ENCODE peak calls at places on chromosomes 12 and 14, in ten cellular contexts. X is body of pancreas, G is breast epithelium, B is A549, J is thyroid gland, H is HCT116, Q is transverse colon, N is tibial nerve, O is adrenal gland, M is IMR-90. Y is an unnamed sample.

GRCh38 chr14:58789106-58789505 is 151.3 kb downstream of the DACT1 start:
- DNase-seq in N (no peak), H (no peak), M (no peak), J (no peak), G (no peak), O (no peak), B (no peak), Q (no peak), X (no peak), Y (no peak)

GRCh38 chr12:95674631-95675030 is 115.9 kb downstream of the NTN4 start:
- DNase-seq in M (no peak), G (no peak), O (no peak), H (no peak), X (peak; percentile 44), J (no peak), Q (no peak), N (no peak), B (no peak), Y (no peak)

GRCh38 chr14:50714452-50715073 is 46.5 kb upstream of the SAV1 start:
- DNase-seq in Q (no peak), J (no peak), O (no peak), M (peak; percentile 38), N (no peak), H (peak; percentile 16), G (no peak), X (peak; percentile 17), B (peak; percentile 13), Y (no peak)

GRCh38 chr14:104350463-104351185 is 212.2 kb downstream of the KIF26A start:
- DNase-seq in H (no peak), O (no peak), N (peak; percentile 29), M (no peak), X (no peak), B (no peak), Q (no peak), G (no peak), J (peak; percentile 31), Y (no peak)

GRCh38 chr14:104285483-104285790 is 147.1 kb downstream of the KIF26A start:
- DNase-seq in B (no peak), J (no peak), H (no peak), N (no peak), Q (no peak), X (peak; percentile 2), M (no peak), G (no peak), O (no peak), Y (no peak)

GRCh38 chr14:66965831-66966230 is 223.4 kb upstream of the GARIN2 start:
- DNase-seq in X (no peak), B (no peak), N (no peak), Q (no peak), J (no peak), M (peak; percentile 43), H (no peak), O (no peak), G (no peak), Y (no peak)

GRCh38 chr14:34227834-34228662 is 234.0 kb downstream of the SPTSSA start:
- DNase-seq in M (peak; percentile 44), B (peak; percentile 49), G (peak; percentile 36), J (peak; percentile 67), Q (peak; percentile 66), O (peak; percentile 76), H (peak; percentile 37), N (peak; percentile 27), X (peak; percentile 71), Y (no peak)

GRCh38 chr12:106984588-106985137 is 2.3 kb downstream of the MTERF2 start:
- DNase-seq in M (no peak), X (no peak), B (no peak), N (no peak), H (no peak), Q (no peak), J (no peak), G (no peak), O (no peak), Y (no peak)

GRCh38 chr14:21026988-21027315 is 2.1 kb upstream of the NDRG2 start:
- DNase-seq in H (no peak), N (no peak), X (no peak), J (no peak), O (peak; percentile 72), Q (no peak), B (no peak), G (no peak), M (no peak), Y (no peak)
- TF ChIP-seq POLR2A in H (no peak), N (no peak), X (no peak), J (no peak), O (no peak), Q (no peak), B (no peak), G (no peak), M (no peak), Y (no peak)

DNA sequence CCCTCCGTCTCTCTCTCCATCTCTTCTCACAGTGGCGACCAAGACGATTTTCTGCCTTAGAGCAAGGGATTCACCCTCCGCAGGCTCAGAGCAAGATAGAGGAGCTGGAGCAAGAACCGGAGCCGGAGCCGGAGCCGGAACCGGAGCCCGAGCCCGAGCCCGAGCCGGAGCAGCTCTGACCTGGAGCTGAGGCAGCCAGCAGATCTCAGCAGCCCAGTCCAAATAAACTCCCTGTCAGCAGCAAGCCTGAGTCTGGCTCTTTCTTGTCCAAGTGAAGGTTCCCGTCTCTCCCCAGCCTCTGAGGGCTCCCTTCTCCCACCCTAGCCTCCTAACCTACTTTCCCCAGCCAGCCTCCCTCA is 5.9 kb downstream of the LAG3 start:
- DNase-seq in N (no peak), O (peak; percentile 67), X (peak; percentile 36), G (peak; percentile 24), B (peak; percentile 41), J (no peak), H (no peak), Q (peak; percentile 30), M (no peak), Y (no peak)
- H3K4me3 ChIP-seq in N (peak overlapping the region; percentile 45), O (no peak overlapping the region), X (no peak overlapping the region), G (peak overlapping the region; percentile 25), B (no peak overlapping the region), J (no peak overlapping the region), H (peak overlapping the region; percentile 32), Q (peak overlapping the region; percentile 29), M (no peak overlapping the region), Y (peak overlapping the region; percentile 46)

GRCh38 chr12:120457133-120457532 is 10.9 kb downstream of the GATC start:
- DNase-seq in G (no peak), Q (no peak), M (no peak), N (no peak), H (no peak), J (no peak), X (no peak), O (no peak), B (peak; percentile 45), Y (no peak)

GRCh38 chr12:120455302-120455701 is 9.1 kb downstream of the GATC start:
- DNase-seq in H (no peak), X (peak; percentile 88), O (no peak), G (no peak), B (no peak), M (no peak), Q (no peak), J (no peak), N (no peak), Y (no peak)

GRCh38 chr12:120463712-120464111 is 5.8 kb downstream of the SRSF9 start:
- DNase-seq in G (no peak), X (no peak), M (no peak), J (no peak), H (no peak), Q (no peak), O (no peak), N (no peak), B (no peak), Y (no peak)

GRCh38 chr12:120462099-120462640 is 7.4 kb downstream of the SRSF9 start:
- DNase-seq in B (no peak), M (no peak), Q (no peak), N (no peak), X (no peak), G (no peak), J (no peak), O (no peak), H (no peak), Y (no peak)

DNA sequence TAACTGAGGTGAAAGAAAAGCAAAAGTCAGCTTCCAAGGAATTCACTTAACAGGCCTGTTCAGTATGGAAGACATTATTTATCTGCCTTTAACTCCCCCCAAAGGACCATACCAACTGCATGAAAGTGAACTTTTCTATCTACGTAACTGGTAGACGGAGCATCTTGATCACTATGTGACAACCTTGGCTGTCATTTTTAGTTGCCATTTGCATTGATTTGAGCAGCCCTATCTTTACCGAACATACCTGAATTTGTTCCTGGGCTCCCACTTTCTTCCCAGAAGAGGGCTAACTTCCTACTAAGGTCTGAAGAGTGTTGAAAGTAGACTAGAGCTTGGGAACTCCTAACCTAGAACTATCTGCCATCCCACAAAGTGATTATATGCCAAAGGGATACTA is 9.4 kb downstream of the SRSF9 start:
- DNase-seq in N (no peak), J (no peak), G (no peak), O (no peak), B (no peak), M (no peak), Q (no peak), X (no peak), H (no peak), Y (no peak)
- H3K27ac ChIP-seq in N (no peak overlapping the region), J (no peak overlapping the region), G (no peak overlapping the region), O (no peak overlapping the region), B (no peak overlapping the region), M (no peak overlapping the region), Q (no peak overlapping the region), X (no peak overlapping the region), H (no peak overlapping the region), Y (no peak overlapping the region)

GRCh38 chr12:52645120-52645761 is 6.8 kb downstream of the KRT2 start:
- DNase-seq in Q (no peak), X (no peak), O (no peak), N (no peak), J (no peak), B (no peak), M (no peak), G (no peak), H (no peak), Y (no peak)
- TF ChIP-seq POLR2A in Q (no peak), X (no peak), O (no peak), N (no peak), J (no peak), B (no peak), M (no peak), G (no peak), H (no peak), Y (no peak)

DNA sequence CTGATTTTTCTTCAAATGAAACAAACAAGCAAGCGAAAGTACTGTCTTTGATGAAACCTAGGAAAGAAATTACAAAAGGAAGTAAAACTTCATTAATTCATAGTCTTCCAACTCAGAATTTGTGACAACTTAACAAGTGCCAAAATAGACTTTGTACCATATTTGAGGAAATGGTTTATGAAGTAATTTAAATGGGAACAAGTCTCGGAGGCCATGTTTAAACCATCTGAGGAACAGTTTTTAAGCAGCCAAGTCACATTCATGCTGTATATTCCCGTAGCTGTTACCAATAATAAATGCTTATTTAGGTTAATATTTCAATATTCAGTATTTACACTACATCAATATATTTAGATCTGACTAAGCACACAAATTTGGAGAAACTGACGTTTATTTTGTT is 779 bp upstream of the ARHGDIB start:
- DNase-seq in X (no peak), J (no peak), G (no peak), M (no peak), B (no peak), N (no peak), H (no peak), Q (no peak), O (no peak), Y (no peak)
- H3K4me3 ChIP-seq in X (no peak overlapping the region), J (peak overlapping the region; percentile 22), G (peak overlapping the region; percentile 40), M (no peak overlapping the region), B (no peak overlapping the region), N (peak overlapping the region; percentile 42), H (no peak overlapping the region), Q (no peak overlapping the region), O (no peak overlapping the region), Y (no peak overlapping the region)

GRCh38 chr12:24903305-24904088 is 45.4 kb downstream of the BCAT1 start:
- DNase-seq in G (no peak), M (no peak), Q (no peak), N (no peak), O (no peak), B (no peak), J (no peak), H (no peak), X (no peak), Y (no peak)
- H3K27ac ChIP-seq in G (no peak overlapping the region), M (peak overlapping the region; percentile 64), Q (peak overlapping the region; percentile 58), N (no peak overlapping the region), O (peak overlapping the region; percentile 5), B (no peak overlapping the region), J (no peak overlapping the region), H (no peak overlapping the region), X (peak overlapping the region; percentile 62), Y (peak overlapping the region; percentile 47)

Y was measured in esophagus squamous epithelium.